ENCODE peak calls at places on chromosomes 12 and 14, in five cellular contexts. One of them, this sample, is unnamed.
A peak's percentile ranks its signal among the peaks of the same experiment; 100 is the strongest.

GRCh38 chr12:106030210-106031175 is 108.3 kb downstream of the NUAK1 start:
- DNase-seq in CD4-positive, alpha-beta memory T cell: no peak
- DNase-seq in pancreas: no peak
- DNase-seq in AG20443: peak; percentile 86
- DNase-seq in activated CD8-positive, alpha-beta T cell treated with anti-CD3 and anti-CD28 coated beads, Interleukin-2, amount 10 ng/mL, durations not matched to agents 7 days and 5 days: no peak
- DNase-seq in this sample: peak; percentile 72

GRCh38 chr14:48274826-48275225 is 599.4 kb upstream of the MDGA2 start:
- DNase-seq in CD4-positive, alpha-beta memory T cell: no peak
- DNase-seq in pancreas: no peak
- DNase-seq in AG20443: no peak
- DNase-seq in activated CD8-positive, alpha-beta T cell treated with anti-CD3 and anti-CD28 coated beads, Interleukin-2, amount 10 ng/mL, durations not matched to agents 7 days and 5 days: no peak
- DNase-seq in this sample: no peak

GRCh38 chr12:107133462-107133861 is 40.1 kb upstream of the CRY1 start:
- DNase-seq in CD4-positive, alpha-beta memory T cell: no peak
- DNase-seq in pancreas: no peak
- DNase-seq in AG20443: no peak
- DNase-seq in activated CD8-positive, alpha-beta T cell treated with anti-CD3 and anti-CD28 coated beads, Interleukin-2, amount 10 ng/mL, durations not matched to agents 7 days and 5 days: no peak
- DNase-seq in this sample: no peak

GRCh38 chr12:28063355-28063885 is 90.9 kb upstream of the PTHLH start:
- DNase-seq in CD4-positive, alpha-beta memory T cell: no peak
- DNase-seq in pancreas: no peak
- DNase-seq in AG20443: no peak
- DNase-seq in activated CD8-positive, alpha-beta T cell treated with anti-CD3 and anti-CD28 coated beads, Interleukin-2, amount 10 ng/mL, durations not matched to agents 7 days and 5 days: no peak
- DNase-seq in this sample: no peak

GRCh38 chr14:52031781-52032180 is 37.1 kb downstream of the NID2 start:
- DNase-seq in CD4-positive, alpha-beta memory T cell: no peak
- DNase-seq in pancreas: peak; percentile 42
- DNase-seq in AG20443: peak; percentile 85
- DNase-seq in activated CD8-positive, alpha-beta T cell treated with anti-CD3 and anti-CD28 coated beads, Interleukin-2, amount 10 ng/mL, durations not matched to agents 7 days and 5 days: no peak
- DNase-seq in this sample: peak; percentile 95

GRCh38 chr14:103846569-103847438 is 571 bp downstream of the PPP1R13B start:
- DNase-seq in CD4-positive, alpha-beta memory T cell: peak; percentile 13
- DNase-seq in pancreas: peak; percentile 52
- DNase-seq in AG20443: peak; percentile 60
- DNase-seq in activated CD8-positive, alpha-beta T cell treated with anti-CD3 and anti-CD28 coated beads, Interleukin-2, amount 10 ng/mL, durations not matched to agents 7 days and 5 days: peak; percentile 30
- DNase-seq in this sample: peak; percentile 34

GRCh38 chr14:85533821-85534271 is 3.9 kb downstream of the FLRT2 start:
- DNase-seq in CD4-positive, alpha-beta memory T cell: no peak
- DNase-seq in pancreas: no peak
- DNase-seq in AG20443: no peak
- DNase-seq in activated CD8-positive, alpha-beta T cell treated with anti-CD3 and anti-CD28 coated beads, Interleukin-2, amount 10 ng/mL, durations not matched to agents 7 days and 5 days: no peak
- DNase-seq in this sample: peak; percentile 4

GRCh38 chr12:82955020-82955419 is 268.3 kb downstream of the TMTC2 start:
- DNase-seq in CD4-positive, alpha-beta memory T cell: no peak
- DNase-seq in pancreas: no peak
- DNase-seq in AG20443: no peak
- DNase-seq in activated CD8-positive, alpha-beta T cell treated with anti-CD3 and anti-CD28 coated beads, Interleukin-2, amount 10 ng/mL, durations not matched to agents 7 days and 5 days: no peak
- DNase-seq in this sample: no peak

GRCh38 chr12:124848621-124849380 is 14.9 kb downstream of the SCARB1 start:
- DNase-seq in CD4-positive, alpha-beta memory T cell: no peak
- DNase-seq in pancreas: no peak
- DNase-seq in AG20443: no peak
- DNase-seq in activated CD8-positive, alpha-beta T cell treated with anti-CD3 and anti-CD28 coated beads, Interleukin-2, amount 10 ng/mL, durations not matched to agents 7 days and 5 days: no peak
- DNase-seq in this sample: no peak

GRCh38 chr14:56592746-56593544 is 13.3 kb downstream of the TMEM260 start:
- DNase-seq in CD4-positive, alpha-beta memory T cell: no peak
- DNase-seq in pancreas: no peak
- DNase-seq in AG20443: no peak
- DNase-seq in activated CD8-positive, alpha-beta T cell treated with anti-CD3 and anti-CD28 coated beads, Interleukin-2, amount 10 ng/mL, durations not matched to agents 7 days and 5 days: no peak
- DNase-seq in this sample: no peak

GRCh38 chr12:57224973-57225679 is 4.4 kb upstream of the SHMT2 start:
- DNase-seq in CD4-positive, alpha-beta memory T cell: peak; percentile 71
- DNase-seq in pancreas: no peak
- DNase-seq in AG20443: no peak
- DNase-seq in activated CD8-positive, alpha-beta T cell treated with anti-CD3 and anti-CD28 coated beads, Interleukin-2, amount 10 ng/mL, durations not matched to agents 7 days and 5 days: peak; percentile 66
- DNase-seq in this sample: no peak

GRCh38 chr14:35365130-35366047 is 39.2 kb downstream of the NFKBIA start:
- DNase-seq in CD4-positive, alpha-beta memory T cell: no peak
- DNase-seq in pancreas: no peak
- DNase-seq in AG20443: peak; percentile 88
- DNase-seq in activated CD8-positive, alpha-beta T cell treated with anti-CD3 and anti-CD28 coated beads, Interleukin-2, amount 10 ng/mL, durations not matched to agents 7 days and 5 days: peak; percentile 59
- DNase-seq in this sample: peak; percentile 75

GRCh38 chr12:70449074-70449757 is 83.1 kb downstream of the KCNMB4 start:
- DNase-seq in CD4-positive, alpha-beta memory T cell: no peak
- DNase-seq in pancreas: no peak
- DNase-seq in AG20443: no peak
- DNase-seq in activated CD8-positive, alpha-beta T cell treated with anti-CD3 and anti-CD28 coated beads, Interleukin-2, amount 10 ng/mL, durations not matched to agents 7 days and 5 days: no peak
- DNase-seq in this sample: no peak

GRCh38 chr14:67426983-67427601 is 15.1 kb upstream of the PLEK2 start:
- DNase-seq in CD4-positive, alpha-beta memory T cell: peak; percentile 75
- DNase-seq in pancreas: peak; percentile 75
- DNase-seq in AG20443: peak; percentile 89
- DNase-seq in activated CD8-positive, alpha-beta T cell treated with anti-CD3 and anti-CD28 coated beads, Interleukin-2, amount 10 ng/mL, durations not matched to agents 7 days and 5 days: peak; percentile 81
- DNase-seq in this sample: peak; percentile 65

GRCh38 chr14:72590577-72590976 is 303.3 kb downstream of the DPF3 start:
- DNase-seq in CD4-positive, alpha-beta memory T cell: peak; percentile 42
- DNase-seq in pancreas: no peak
- DNase-seq in AG20443: no peak
- DNase-seq in activated CD8-positive, alpha-beta T cell treated with anti-CD3 and anti-CD28 coated beads, Interleukin-2, amount 10 ng/mL, durations not matched to agents 7 days and 5 days: peak; percentile 74
- DNase-seq in this sample: no peak

GRCh38 chr12:91139264-91139663 is 28.0 kb upstream of the LUM start:
- DNase-seq in CD4-positive, alpha-beta memory T cell: no peak
- DNase-seq in pancreas: no peak
- DNase-seq in AG20443: no peak
- DNase-seq in activated CD8-positive, alpha-beta T cell treated with anti-CD3 and anti-CD28 coated beads, Interleukin-2, amount 10 ng/mL, durations not matched to agents 7 days and 5 days: no peak
- DNase-seq in this sample: no peak

GRCh38 chr12:48889679-48890078 is 24.0 kb upstream of the RND1 start:
- DNase-seq in CD4-positive, alpha-beta memory T cell: no peak
- DNase-seq in pancreas: no peak
- DNase-seq in AG20443: no peak
- DNase-seq in activated CD8-positive, alpha-beta T cell treated with anti-CD3 and anti-CD28 coated beads, Interleukin-2, amount 10 ng/mL, durations not matched to agents 7 days and 5 days: no peak
- DNase-seq in this sample: no peak

GRCh38 chr14:69999246-69999645 is 120.0 kb downstream of the SMOC1 start:
- DNase-seq in CD4-positive, alpha-beta memory T cell: no peak
- DNase-seq in pancreas: peak; percentile 77
- DNase-seq in AG20443: no peak
- DNase-seq in activated CD8-positive, alpha-beta T cell treated with anti-CD3 and anti-CD28 coated beads, Interleukin-2, amount 10 ng/mL, durations not matched to agents 7 days and 5 days: no peak
- DNase-seq in this sample: peak; percentile 85

GRCh38 chr12:85698937-85699336 is 137.3 kb downstream of the RASSF9 start:
- DNase-seq in CD4-positive, alpha-beta memory T cell: no peak
- DNase-seq in pancreas: no peak
- DNase-seq in AG20443: no peak
- DNase-seq in activated CD8-positive, alpha-beta T cell treated with anti-CD3 and anti-CD28 coated beads, Interleukin-2, amount 10 ng/mL, durations not matched to agents 7 days and 5 days: no peak
- DNase-seq in this sample: no peak